ENCODE peak calls at places on chromosome 17, in four cellular contexts. One of them, this sample, is unnamed.

GRCh38 chr17:75688209-75688771 is 21.2 kb downstream of the SAP30BP start:
- DNase-seq in suprapubic skin: no peak
- DNase-seq in AG08395: no peak
- DNase-seq in amniotic stem cell: no peak
- DNase-seq in this sample: no peak

GRCh38 chr17:44318077-44318892 is 6.3 kb downstream of the SLC25A39 start:
- DNase-seq in suprapubic skin: no peak
- DNase-seq in AG08395: no peak
- DNase-seq in amniotic stem cell: no peak
- DNase-seq in this sample: no peak

GRCh38 chr17:71995570-71995969 is 125.2 kb upstream of the SOX9 start:
- DNase-seq in suprapubic skin: no peak
- DNase-seq in AG08395: peak; percentile 6
- DNase-seq in amniotic stem cell: no peak
- DNase-seq in this sample: no peak

GRCh38 chr17:28570716-28571254 is 539 bp downstream of the PIGS start:
- DNase-seq in suprapubic skin: no peak
- DNase-seq in AG08395: peak; percentile 30
- DNase-seq in amniotic stem cell: no peak
- DNase-seq in this sample: no peak

GRCh38 chr17:10073026-10073425 is 125.4 kb downstream of the GAS7 start:
- DNase-seq in suprapubic skin: no peak
- DNase-seq in AG08395: no peak
- DNase-seq in amniotic stem cell: no peak
- DNase-seq in this sample: no peak

GRCh38 chr17:65527381-65527780 is 34.1 kb downstream of the AXIN2 start:
- DNase-seq in suprapubic skin: peak; percentile 21
- DNase-seq in AG08395: no peak
- DNase-seq in amniotic stem cell: no peak
- DNase-seq in this sample: no peak

GRCh38 chr17:37818689-37819088 is 73.8 kb upstream of the HNF1B start:
- DNase-seq in suprapubic skin: peak; percentile 38
- DNase-seq in AG08395: no peak
- DNase-seq in amniotic stem cell: no peak
- DNase-seq in this sample: no peak

GRCh38 chr17:16449121-16449570 is 33.8 kb downstream of the TRPV2 start:
- DNase-seq in suprapubic skin: no peak
- DNase-seq in AG08395: peak; percentile 60
- DNase-seq in amniotic stem cell: no peak
- DNase-seq in this sample: no peak

GRCh38 chr17:46117117-46117516 is 76.1 kb downstream of the KANSL1 start:
- DNase-seq in suprapubic skin: no peak
- DNase-seq in AG08395: no peak
- DNase-seq in amniotic stem cell: no peak
- DNase-seq in this sample: no peak

GRCh38 chr17:61338874-61339478 is 60.7 kb upstream of the TBX2 start:
- DNase-seq in suprapubic skin: no peak
- DNase-seq in AG08395: no peak
- DNase-seq in amniotic stem cell: no peak
- DNase-seq in this sample: no peak

This sample was measured in AG09319.